ENCODE peak calls at places on chromosome 11, in four cellular contexts. One of them, this sample, is unnamed. For H3K27me3, the result is how much of the 10 kb centered on the place peaks cover.

GRCh38 chr11:34236572-34236971 is 121.2 kb downstream of the ABTB2 start:
- DNase-seq in right lobe of liver: no peak
- DNase-seq in astrocyte: no peak
- DNase-seq in Caco-2: no peak
- DNase-seq in this sample: no peak

GRCh38 chr11:122995526-122995925 is 13.9 kb upstream of the BSX start:
- DNase-seq in astrocyte: no peak
- DNase-seq in right lobe of liver: no peak
- DNase-seq in Caco-2: no peak
- DNase-seq in this sample: no peak

GRCh38 chr11:66328307-66329144 is 7.7 kb downstream of the RIN1 start:
- DNase-seq in astrocyte: no peak
- DNase-seq in right lobe of liver: peak
- DNase-seq in Caco-2: peak
- DNase-seq in this sample: no peak

GRCh38 chr11:96155627-96156378 is 187.2 kb downstream of the MAML2 start:
- DNase-seq in Caco-2: peak
- DNase-seq in astrocyte: peak
- DNase-seq in right lobe of liver: no peak
- DNase-seq in this sample: peak

GRCh38 chr11:9760180-9760550 is 96.3 kb downstream of the SWAP70 start:
- DNase-seq in Caco-2: no peak
- DNase-seq in right lobe of liver: peak
- DNase-seq in astrocyte: peak
- DNase-seq in this sample: peak

GRCh38 chr11:14687943-14688627 is 44.5 kb downstream of the PDE3B start:
- DNase-seq in Caco-2: no peak
- DNase-seq in astrocyte: no peak
- DNase-seq in right lobe of liver: no peak
- DNase-seq in this sample: no peak

GRCh38 chr11:11215944-11216343 is 137.1 kb downstream of the CSNK2A3 start:
- DNase-seq in astrocyte: no peak
- DNase-seq in right lobe of liver: peak
- DNase-seq in Caco-2: no peak
- DNase-seq in this sample: no peak

GRCh38 chr11:18394928-18395734 is 768 bp downstream of the LDHA start:
- DNase-seq in astrocyte: peak
- DNase-seq in right lobe of liver: peak
- DNase-seq in Caco-2: peak
- DNase-seq in this sample: no peak

GRCh38 chr11:62974848-62975522 is 9.8 kb downstream of the SLC22A6 start:
- DNase-seq in astrocyte: no peak
- DNase-seq in Caco-2: peak
- DNase-seq in right lobe of liver: no peak
- DNase-seq in this sample: no peak

GRCh38 chr11:10511046-10511711 is 29.8 kb downstream of the RNF141 start:
- DNase-seq in right lobe of liver: no peak
- DNase-seq in astrocyte: no peak
- DNase-seq in Caco-2: no peak
- DNase-seq in this sample: no peak

GRCh38 chr11:10762913-10763421 is 11.9 kb downstream of the CTR9 start:
- DNase-seq in astrocyte: no peak
- DNase-seq in Caco-2: no peak
- DNase-seq in right lobe of liver: no peak
- DNase-seq in this sample: no peak

GRCh38 chr11:33773399-33774355 is 643 bp downstream of the FBXO3 start:
- DNase-seq in Caco-2: peak
- DNase-seq in right lobe of liver: no peak
- DNase-seq in astrocyte: no peak
- DNase-seq in this sample: no peak

GRCh38 chr11:45285289-45285828 is 782 bp downstream of the SYT13 start:
- DNase-seq in right lobe of liver: no peak
- DNase-seq in Caco-2: no peak
- DNase-seq in astrocyte: no peak
- DNase-seq in this sample: no peak

GRCh38 chr11:31656051-31656450 is 146.5 kb downstream of the ELP4 start:
- DNase-seq in Caco-2: no peak
- DNase-seq in right lobe of liver: no peak
- DNase-seq in astrocyte: peak
- DNase-seq in this sample: no peak

GRCh38 chr11:114079406-114080072 is 20.0 kb downstream of the ZBTB16 start:
- DNase-seq in right lobe of liver: no peak
- DNase-seq in Caco-2: no peak
- DNase-seq in astrocyte: no peak
- DNase-seq in this sample: no peak

DNA sequence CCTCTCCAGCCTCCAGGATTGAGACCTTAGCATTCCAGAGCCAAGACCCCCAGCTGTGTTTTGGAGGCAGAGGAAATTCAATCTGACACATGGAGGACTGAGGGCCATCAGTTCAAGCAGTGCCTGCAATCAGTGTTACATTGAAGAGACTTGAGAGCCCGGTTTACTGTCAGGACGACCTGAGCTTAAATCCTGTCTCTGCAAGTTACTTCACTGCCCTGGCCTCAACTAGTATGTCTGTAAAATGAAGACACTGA is 35.1 kb downstream of the TRIM29 start:
- DNase-seq in astrocyte: no peak
- DNase-seq in right lobe of liver: no peak
- DNase-seq in Caco-2: no peak
- DNase-seq in this sample: no peak
- H3K27me3 ChIP-seq in astrocyte: under half
- H3K27me3 ChIP-seq in right lobe of liver: under half
- H3K27me3 ChIP-seq in Caco-2: under half
- H3K27me3 ChIP-seq in this sample: under half

DNA sequence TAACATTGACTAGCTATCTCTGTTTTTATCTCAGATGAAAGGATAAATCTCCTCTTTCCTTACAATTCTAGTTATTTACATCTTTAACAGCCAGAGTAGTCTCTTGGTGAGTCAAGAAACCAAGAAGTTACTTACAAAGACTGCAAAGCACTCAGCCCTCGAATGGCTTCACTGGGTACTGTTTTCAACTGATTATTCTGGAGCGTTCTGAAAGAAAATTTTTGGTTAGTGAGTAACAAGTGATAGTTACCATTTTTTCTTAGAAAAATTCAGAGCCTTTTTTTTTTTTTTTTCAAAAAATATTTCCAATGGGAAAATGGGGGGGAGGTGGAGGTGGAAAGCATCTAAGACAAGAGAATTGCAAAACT is 27.9 kb upstream of the CCDC34 start:
- DNase-seq in Caco-2: no peak
- DNase-seq in right lobe of liver: no peak
- DNase-seq in astrocyte: peak
- DNase-seq in this sample: no peak
- TF ChIP-seq CTCF in Caco-2: no peak
- TF ChIP-seq CTCF in right lobe of liver: no peak
- TF ChIP-seq CTCF in astrocyte: no peak
- TF ChIP-seq CTCF in this sample: no peak

GRCh38 chr11:94922675-94923347 is 50.5 kb downstream of the CWC15 start:
- DNase-seq in Caco-2: no peak
- DNase-seq in astrocyte: no peak
- DNase-seq in right lobe of liver: no peak
- DNase-seq in this sample: no peak

GRCh38 chr11:94926271-94926625 is 47.1 kb downstream of the CWC15 start:
- DNase-seq in astrocyte: peak
- DNase-seq in right lobe of liver: no peak
- DNase-seq in Caco-2: no peak
- DNase-seq in this sample: no peak

GRCh38 chr11:94926698-94927237 is 46.6 kb downstream of the CWC15 start:
- DNase-seq in astrocyte: peak
- DNase-seq in Caco-2: no peak
- DNase-seq in right lobe of liver: peak
- DNase-seq in this sample: peak

GRCh38 chr11:94925422-94926270 is 47.7 kb downstream of the CWC15 start:
- DNase-seq in Caco-2: no peak
- DNase-seq in astrocyte: no peak
- DNase-seq in right lobe of liver: no peak
- DNase-seq in this sample: no peak

DNA sequence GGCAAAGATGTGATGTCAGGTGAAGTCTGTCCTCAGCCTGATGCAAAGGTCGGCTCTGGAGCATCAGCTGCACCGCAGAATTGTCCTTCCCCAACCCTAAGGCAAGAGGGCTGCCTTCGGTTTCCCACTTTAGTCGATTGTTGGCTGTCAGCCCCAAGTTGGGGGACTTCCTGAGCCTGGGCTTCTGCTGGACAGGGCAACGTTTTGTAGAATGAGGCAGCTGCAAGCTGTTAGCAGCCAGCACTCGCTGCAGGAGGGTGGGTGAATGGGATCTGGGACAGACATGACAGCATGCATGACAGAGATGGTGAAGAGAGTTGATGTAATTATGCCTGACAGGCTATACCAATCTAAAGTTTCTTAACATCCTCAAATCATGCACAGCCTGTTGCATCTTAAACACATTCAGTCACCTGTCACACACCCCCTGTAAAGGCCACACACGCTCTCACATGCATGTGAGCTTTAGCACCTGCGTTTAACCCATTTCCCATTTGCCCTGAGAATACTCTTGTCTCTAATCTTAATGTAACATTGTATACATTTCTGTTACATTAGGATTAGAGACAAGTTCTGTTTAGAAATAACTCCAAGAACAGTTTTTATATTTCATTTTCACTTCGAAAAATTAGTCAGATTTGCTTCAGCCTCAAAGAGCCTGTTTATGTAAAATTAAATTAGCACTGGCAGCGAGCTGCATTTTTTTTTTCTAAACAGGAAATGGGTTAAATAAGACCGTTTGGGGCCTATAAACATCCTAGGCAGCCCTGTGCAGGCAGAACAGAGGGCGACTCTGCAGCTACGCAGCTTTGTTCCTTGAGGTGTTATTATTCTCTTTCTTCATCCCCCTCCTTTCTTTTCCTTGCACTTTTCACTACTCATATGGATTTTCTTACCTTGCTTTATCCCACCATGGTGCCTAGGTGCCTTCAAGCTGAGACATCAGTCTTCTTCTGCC is 49.0 kb downstream of the CWC15 start:
- DNase-seq in Caco-2: no peak
- DNase-seq in right lobe of liver: no peak
- DNase-seq in astrocyte: no peak
- DNase-seq in this sample: no peak
- H3K4me3 ChIP-seq in Caco-2: no peak
- H3K4me3 ChIP-seq in right lobe of liver: no peak
- H3K4me3 ChIP-seq in astrocyte: no peak
- H3K4me3 ChIP-seq in this sample: no peak

GRCh38 chr11:61923166-61924015 is 6.0 kb upstream of the RAB3IL1 start:
- DNase-seq in Caco-2: peak
- DNase-seq in astrocyte: peak
- DNase-seq in right lobe of liver: no peak
- DNase-seq in this sample: peak
- H3K27me3 ChIP-seq in Caco-2: under half
- H3K27me3 ChIP-seq in astrocyte: under half
- H3K27me3 ChIP-seq in right lobe of liver: under half
- H3K27me3 ChIP-seq in this sample: under half

This sample was measured in AG04450.